ENCODE peak calls at places on chromosomes 5 and 9, in eight cellular contexts. G, T, K, S, Z, H, Y and C are unnamed samples.

GRCh38 chr9:133050781-133051180 is 11.0 kb upstream of the CEL start:
- DNase-seq in G (no peak), T (peak), K (no peak), S (no peak), Z (no peak), H (no peak), Y (no peak), C (no peak)

GRCh38 chr5:125004009-125004408 is 257.6 kb upstream of the ZNF608 start:
- DNase-seq in G (no peak), T (no peak), K (no peak), S (no peak), Z (no peak), H (no peak), Y (no peak), C (no peak)

GRCh38 chr9:83020327-83020726 is 42.6 kb downstream of the RASEF start:
- DNase-seq in G (no peak), T (no peak), K (no peak), S (no peak), Z (no peak), H (no peak), Y (no peak), C (no peak)

GRCh38 chr5:167643616-167644015 is 647.8 kb upstream of the WWC1 start:
- DNase-seq in G (peak), T (no peak), K (no peak), S (no peak), Z (no peak), H (no peak), Y (no peak), C (no peak)

GRCh38 chr5:177491429-177491945 is 5.9 kb downstream of the PDLIM7 start:
- DNase-seq in G (peak), T (peak), K (peak), S (peak), Z (peak), H (no peak), Y (no peak), C (peak)

GRCh38 chr5:72301557-72301956 is 18.5 kb downstream of the MRPS27 start:
- DNase-seq in G (no peak), T (no peak), K (peak), S (no peak), Z (no peak), H (no peak), Y (no peak), C (no peak)

GRCh38 chr5:159343295-159344094 is 13.2 kb upstream of the IL12B start:
- DNase-seq in G (peak), T (no peak), K (no peak), S (no peak), Z (no peak), H (no peak), Y (no peak), C (no peak)

GRCh38 chr9:91840469-91840868 is 109.6 kb downstream of the ROR2 start:
- DNase-seq in G (no peak), T (no peak), K (no peak), S (no peak), Z (no peak), H (no peak), Y (no peak), C (no peak)

GRCh38 chr5:61523997-61524396 is 191.9 kb downstream of the ZSWIM6 start:
- DNase-seq in G (no peak), T (no peak), K (no peak), S (no peak), Z (no peak), H (no peak), Y (no peak), C (no peak)

GRCh38 chr9:123102380-123103113 is 69.1 kb downstream of the GPR21 start:
- DNase-seq in G (peak), T (peak), K (no peak), S (no peak), Z (no peak), H (peak), Y (no peak), C (no peak)

GRCh38 chr9:105205787-105206511 is 38.5 kb upstream of the SLC44A1 start:
- DNase-seq in G (peak), T (no peak), K (no peak), S (no peak), Z (no peak), H (peak), Y (peak), C (no peak)

GRCh38 chr5:178208540-178209227 is 4.4 kb downstream of the HNRNPAB start:
- DNase-seq in G (no peak), T (no peak), K (no peak), S (no peak), Z (no peak), H (no peak), Y (no peak), C (no peak)

GRCh38 chr5:38451372-38451735 is 105.1 kb downstream of the LIFR start:
- DNase-seq in G (no peak), T (no peak), K (no peak), S (no peak), Z (no peak), H (no peak), Y (no peak), C (peak)

GRCh38 chr9:34328500-34328982 is 527 bp downstream of the KIF24 start:
- DNase-seq in G (no peak), T (no peak), K (no peak), S (no peak), Z (no peak), H (no peak), Y (no peak), C (no peak)

GRCh38 chr5:52880541-52880940 is 92.8 kb downstream of the ITGA1 start:
- DNase-seq in G (no peak), T (no peak), K (no peak), S (no peak), Z (no peak), H (no peak), Y (no peak), C (no peak)

GRCh38 chr5:86917117-86917579 is 299.4 kb downstream of the COX7C start:
- DNase-seq in G (peak), T (peak), K (peak), S (peak), Z (peak), H (no peak), Y (no peak), C (no peak)

GRCh38 chr5:135113323-135113722 is 79.3 kb upstream of the PITX1 start:
- DNase-seq in G (no peak), T (no peak), K (no peak), S (no peak), Z (no peak), H (no peak), Y (no peak), C (no peak)

GRCh38 chr5:151498395-151499155 is 51.2 kb downstream of the SLC36A1 start:
- DNase-seq in G (no peak), T (no peak), K (no peak), S (no peak), Z (no peak), H (no peak), Y (no peak), C (no peak)

DNA sequence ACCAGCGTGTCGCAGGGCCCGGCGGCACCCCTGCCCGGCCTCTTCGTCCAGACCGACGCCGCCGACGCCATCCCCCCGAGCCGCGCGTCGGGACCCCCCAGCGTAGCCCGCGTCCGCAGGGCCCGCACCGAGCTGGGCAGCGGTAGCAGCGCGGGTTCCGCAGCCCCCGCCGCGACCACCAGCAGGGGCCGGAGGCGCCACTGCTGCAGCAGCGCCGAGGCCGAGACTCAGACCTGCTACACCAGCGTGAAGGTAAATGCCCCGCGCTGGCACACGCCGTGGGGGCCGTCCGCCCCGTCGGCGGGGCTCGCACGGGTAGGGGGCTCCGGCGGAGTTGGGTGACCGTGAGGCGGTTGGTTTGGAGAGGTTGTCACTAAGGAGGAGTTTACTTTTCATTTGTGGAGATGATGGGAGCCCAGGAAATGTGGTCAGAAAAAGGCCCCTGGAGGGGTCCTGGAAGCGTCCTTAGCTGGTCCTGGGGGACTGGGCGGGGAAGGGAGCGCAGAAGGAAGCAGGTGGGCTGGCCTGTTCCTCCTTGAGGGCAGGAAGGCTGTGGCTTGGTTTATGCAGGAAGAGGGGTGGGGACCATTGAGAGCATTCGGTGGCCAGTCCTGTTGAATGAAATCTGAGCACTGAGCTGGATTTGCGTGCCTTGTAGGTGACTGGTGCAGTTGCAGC is 672 bp downstream of the PDE8B start:
- DNase-seq in G (no peak), T (no peak), K (peak), S (peak), Z (peak), H (no peak), Y (peak), C (no peak)
- TF ChIP-seq CTCF in G (no peak), T (no peak), K (no peak), S (no peak), Z (no peak), H (no peak), Y (no peak), C (no peak)

GRCh38 chr9:93427655-93428379 is 23.7 kb upstream of the FAM120A start:
- DNase-seq in G (no peak), T (no peak), K (no peak), S (no peak), Z (no peak), H (no peak), Y (no peak), C (no peak)
- TF ChIP-seq CTCF in G (no peak), T (peak), K (peak), S (peak), Z (no peak), H (no peak), Y (no peak), C (no peak)

GRCh38 chr5:83540783-83541182 is 69.2 kb downstream of the VCAN start:
- DNase-seq in G (no peak), T (no peak), K (no peak), S (no peak), Z (no peak), H (no peak), Y (no peak), C (no peak)
- TF ChIP-seq CTCF in G (no peak), T (no peak), K (no peak), S (no peak), Z (no peak), H (no peak), Y (no peak), C (no peak)

DNA sequence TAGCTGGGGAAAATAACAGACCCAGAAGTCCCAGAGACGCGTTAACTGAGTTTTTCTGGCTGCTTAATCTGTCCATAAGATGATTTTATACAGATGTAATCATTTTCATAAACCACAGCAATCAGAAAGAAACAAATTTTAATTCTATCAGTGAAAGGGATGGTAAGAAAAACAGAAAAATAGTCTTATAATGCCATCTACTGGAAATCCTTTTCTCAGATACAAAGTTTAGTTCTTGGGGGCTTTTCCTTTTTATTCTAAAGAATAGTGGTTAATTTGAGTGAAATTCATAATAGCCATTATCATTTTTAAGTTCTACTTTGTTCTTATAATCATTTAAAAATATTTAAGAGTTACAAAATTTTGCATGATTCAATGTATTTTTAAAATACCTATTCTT is 44.4 kb downstream of the DROSHA start:
- DNase-seq in G (no peak), T (peak), K (no peak), S (no peak), Z (no peak), H (no peak), Y (no peak), C (no peak)
- TF ChIP-seq CTCF in G (no peak), T (no peak), K (no peak), S (no peak), Z (no peak), H (no peak), Y (no peak), C (peak)

GRCh38 chr9:129011761-129012281 is 16.3 kb downstream of the SH3GLB2 start:
- DNase-seq in G (no peak), T (no peak), K (no peak), S (no peak), Z (no peak), H (no peak), Y (no peak), C (no peak)
- TF ChIP-seq CTCF in G (no peak), T (no peak), K (no peak), S (no peak), Z (no peak), H (no peak), Y (no peak), C (no peak)

GRCh38 chr9:6827370-6827949 is 69.7 kb downstream of the KDM4C start:
- DNase-seq in G (peak), T (peak), K (peak), S (peak), Z (peak), H (no peak), Y (no peak), C (no peak)
- TF ChIP-seq CTCF in G (peak), T (peak), K (peak), S (peak), Z (peak), H (peak), Y (no peak), C (peak)

GRCh38 chr9:111599948-111600343 is 499 bp upstream of the PTGR1 start:
- DNase-seq in G (no peak), T (no peak), K (no peak), S (no peak), Z (no peak), H (no peak), Y (no peak), C (no peak)

GRCh38 chr9:111599092-111599947 is at the start of gene PTGR1:
- DNase-seq in G (peak), T (peak), K (peak), S (peak), Z (peak), H (peak), Y (peak), C (peak)

GRCh38 chr9:111601237-111602018 is 2.0 kb upstream of the PTGR1 start:
- DNase-seq in G (peak), T (peak), K (no peak), S (no peak), Z (no peak), H (no peak), Y (no peak), C (no peak)

GRCh38 chr9:111598730-111599091 is 736 bp downstream of the PTGR1 start:
- DNase-seq in G (peak), T (peak), K (peak), S (peak), Z (peak), H (no peak), Y (peak), C (no peak)

GRCh38 chr9:111597852-111598729 is 1.4 kb downstream of the PTGR1 start:
- DNase-seq in G (peak), T (peak), K (peak), S (peak), Z (peak), H (no peak), Y (peak), C (no peak)
- TF ChIP-seq CTCF in G (peak), T (peak), K (peak), S (peak), Z (peak), H (peak), Y (peak), C (peak)

DNA sequence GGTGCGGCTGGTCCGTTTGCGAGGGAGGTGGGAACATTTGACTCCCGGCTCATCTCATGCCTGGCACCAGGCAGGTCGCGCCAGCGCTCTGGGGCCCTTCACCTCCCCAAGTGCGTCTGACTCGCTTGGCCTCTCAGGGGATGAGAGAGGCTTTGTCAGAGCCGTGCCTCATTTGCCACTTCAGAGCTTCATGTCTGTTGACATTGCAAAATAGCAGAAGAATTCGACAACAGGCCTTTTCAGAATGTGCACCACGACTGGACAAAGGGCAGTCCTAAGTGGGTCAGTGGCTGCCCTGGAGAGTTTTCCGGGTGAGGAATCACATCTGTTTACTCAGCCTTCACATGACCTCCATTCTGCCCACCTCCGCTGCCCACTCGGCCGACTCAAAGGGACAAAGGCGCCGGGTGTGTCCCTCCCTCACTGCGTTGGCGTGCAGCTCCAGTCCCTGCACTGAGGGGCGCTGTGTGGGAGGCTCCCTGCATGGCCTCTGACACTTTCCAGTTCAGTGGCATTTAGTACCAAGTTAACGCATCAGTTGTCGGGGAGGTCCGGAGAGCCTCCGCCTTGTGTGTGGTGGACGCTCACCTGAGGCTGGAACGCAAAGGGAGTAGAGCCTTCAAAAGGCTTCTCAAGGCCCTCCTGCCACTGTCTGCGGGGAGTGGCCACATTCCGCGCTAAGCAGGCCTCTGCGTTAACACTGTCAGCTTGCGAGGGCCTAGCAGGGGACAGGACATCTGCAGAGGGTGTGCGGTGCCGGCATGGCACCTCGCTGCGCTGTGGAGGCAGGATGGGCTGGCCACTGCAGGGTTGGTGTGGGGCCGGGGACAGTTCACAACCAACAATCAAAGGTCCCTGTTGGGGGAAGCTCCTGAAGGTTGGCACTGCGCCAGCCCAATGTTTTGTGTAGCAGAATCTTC is 171.5 kb downstream of the NXNL2 start:
- DNase-seq in G (no peak), T (no peak), K (no peak), S (no peak), Z (no peak), H (no peak), Y (no peak), C (no peak)
- TF ChIP-seq CTCF in G (no peak), T (no peak), K (no peak), S (no peak), Z (no peak), H (no peak), Y (no peak), C (no peak)

GRCh38 chr5:116563909-116564308 is 10.7 kb downstream of the SEMA6A start:
- DNase-seq in G (no peak), T (no peak), K (no peak), S (no peak), Z (no peak), H (no peak), Y (no peak), C (no peak)

GRCh38 chr5:116559673-116560164 is 14.9 kb downstream of the SEMA6A start:
- DNase-seq in G (no peak), T (no peak), K (no peak), S (no peak), Z (no peak), H (no peak), Y (no peak), C (no peak)

GRCh38 chr5:116559239-116559638 is 15.4 kb downstream of the SEMA6A start:
- DNase-seq in G (no peak), T (no peak), K (no peak), S (no peak), Z (no peak), H (no peak), Y (no peak), C (no peak)

GRCh38 chr5:116562669-116563068 is 12.0 kb downstream of the SEMA6A start:
- DNase-seq in G (no peak), T (no peak), K (no peak), S (no peak), Z (no peak), H (no peak), Y (no peak), C (no peak)

DNA sequence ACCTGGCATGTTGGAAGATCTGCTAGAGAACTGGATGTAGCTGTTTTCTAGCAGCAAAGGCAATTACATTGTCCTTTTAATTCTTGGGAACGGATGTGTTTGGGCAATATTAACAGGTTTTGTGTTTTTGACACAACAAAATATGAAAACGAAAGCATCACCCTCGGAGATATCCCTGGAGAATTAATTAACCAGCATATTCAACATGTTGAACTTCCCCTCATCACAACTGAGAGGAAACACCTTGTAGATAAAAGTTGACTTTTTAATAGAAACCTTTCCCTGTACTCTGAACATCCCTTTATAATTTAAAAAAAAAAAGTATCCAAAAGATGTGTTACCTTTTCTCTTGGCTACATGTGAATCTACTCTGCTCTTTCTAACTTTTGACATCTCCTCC is 13.0 kb downstream of the SEMA6A start:
- DNase-seq in G (no peak), T (no peak), K (no peak), S (no peak), Z (no peak), H (no peak), Y (no peak), C (no peak)
- TF ChIP-seq CTCF in G (no peak), T (no peak), K (no peak), S (no peak), Z (no peak), H (no peak), Y (no peak), C (no peak)